ENCODE peak calls at places on chromosomes 12 and 14, in six cellular contexts. H, M, J, D, I and C are unnamed samples.

GRCh38 chr14:82414853-82415539 is 881.3 kb upstream of the SEL1L start:
- ATAC-seq in H (no peak), M (no peak), J (no peak), D (peak), I (no peak), C (no peak)

GRCh38 chr14:55645845-55646832 is 66.1 kb downstream of the KTN1 start:
- ATAC-seq in H (no peak), M (no peak), J (no peak), D (no peak), I (no peak), C (no peak)

GRCh38 chr14:65239143-65239672 is 136.9 kb upstream of the MAX start:
- ATAC-seq in H (peak), M (peak), J (peak), D (no peak), I (peak), C (peak)

GRCh38 chr14:104082807-104083206 is 2.7 kb upstream of the ASPG start:
- ATAC-seq in H (no peak), M (no peak), J (no peak), D (no peak), I (no peak), C (no peak)

GRCh38 chr14:48771717-48772116 is 814.5 kb downstream of the RPS29 start:
- ATAC-seq in H (no peak), M (no peak), J (no peak), D (no peak), I (no peak), C (no peak)

GRCh38 chr14:101844219-101844618 is 82.7 kb downstream of the PPP2R5C start:
- ATAC-seq in H (no peak), M (no peak), J (no peak), D (peak), I (no peak), C (no peak)

GRCh38 chr14:93160353-93160801 is 24.3 kb downstream of the MOAP1 start:
- ATAC-seq in H (no peak), M (peak), J (peak), D (peak), I (peak), C (no peak)

GRCh38 chr14:45902241-45902640 is 649.2 kb upstream of the MIS18BP1 start:
- ATAC-seq in H (no peak), M (no peak), J (no peak), D (no peak), I (no peak), C (no peak)

GRCh38 chr12:54593135-54593534 is 4.7 kb upstream of the PPP1R1A start:
- ATAC-seq in H (no peak), M (no peak), J (no peak), D (no peak), I (no peak), C (no peak)

GRCh38 chr12:96329545-96329944 is 70.7 kb downstream of the CDK17 start:
- ATAC-seq in H (no peak), M (no peak), J (no peak), D (no peak), I (peak), C (no peak)

GRCh38 chr14:61456720-61457119 is 135.3 kb downstream of the PRKCH start:
- ATAC-seq in H (peak), M (peak), J (peak), D (peak), I (peak), C (peak)

GRCh38 chr12:1935700-1936378 is 17.4 kb upstream of the CACNA2D4 start:
- ATAC-seq in H (no peak), M (no peak), J (no peak), D (no peak), I (no peak), C (no peak)

GRCh38 chr14:76640923-76641395 is 120.3 kb upstream of the VASH1 start:
- ATAC-seq in H (no peak), M (no peak), J (no peak), D (no peak), I (no peak), C (peak)

GRCh38 chr12:76674669-76675315 is 89.1 kb upstream of the ZDHHC17 start:
- ATAC-seq in H (no peak), M (no peak), J (no peak), D (no peak), I (no peak), C (no peak)

GRCh38 chr14:72782817-72783216 is 111.1 kb downstream of the DPF3 start:
- ATAC-seq in H (no peak), M (no peak), J (no peak), D (no peak), I (no peak), C (no peak)

GRCh38 chr14:103960457-103960856 is 18.1 kb upstream of the RD3L start:
- ATAC-seq in H (no peak), M (no peak), J (no peak), D (no peak), I (no peak), C (no peak)

GRCh38 chr12:5309654-5310053 is 122.3 kb upstream of the NTF3 start:
- ATAC-seq in H (peak), M (no peak), J (no peak), D (no peak), I (no peak), C (no peak)

GRCh38 chr12:52763036-52763659 is 14.0 kb downstream of the KRT76 start:
- ATAC-seq in H (no peak), M (no peak), J (no peak), D (no peak), I (no peak), C (no peak)

GRCh38 chr12:89920866-89921265 is 212.2 kb upstream of the ATP2B1 start:
- ATAC-seq in H (no peak), M (no peak), J (no peak), D (no peak), I (no peak), C (no peak)

GRCh38 chr14:45891417-45892080 is 638.5 kb upstream of the MIS18BP1 start:
- ATAC-seq in H (no peak), M (no peak), J (peak), D (no peak), I (no peak), C (no peak)

GRCh38 chr14:22898302-22898894 is 15.4 kb downstream of the REM2 start:
- ATAC-seq in H (no peak), M (peak), J (no peak), D (no peak), I (peak), C (no peak)

GRCh38 chr12:46915082-46915481 is 89.3 kb upstream of the SLC38A4 start:
- ATAC-seq in H (peak), M (no peak), J (no peak), D (no peak), I (no peak), C (peak)

GRCh38 chr12:67517181-67517887 is 131.2 kb upstream of the DYRK2 start:
- ATAC-seq in H (no peak), M (peak), J (no peak), D (no peak), I (no peak), C (peak)

GRCh38 chr14:77052281-77053044 is 24.0 kb upstream of the IRF2BPL start:
- ATAC-seq in H (peak), M (peak), J (peak), D (peak), I (no peak), C (no peak)

GRCh38 chr12:97027482-97027881 is 120.4 kb downstream of the NEDD1 start:
- ATAC-seq in H (no peak), M (no peak), J (no peak), D (no peak), I (no peak), C (no peak)

GRCh38 chr14:29927596-29928341 is at the start of gene PRKD1:
- ATAC-seq in H (peak), M (peak), J (peak), D (no peak), I (peak), C (peak)

GRCh38 chr12:62438098-62438692 is 28.4 kb upstream of the MON2 start:
- ATAC-seq in H (no peak), M (peak), J (no peak), D (peak), I (peak), C (peak)

GRCh38 chr14:105865904-105866840 is 339.8 kb downstream of the TMEM121 start:
- ATAC-seq in H (peak), M (no peak), J (no peak), D (no peak), I (no peak), C (no peak)

GRCh38 chr14:75041613-75042012 is 9.7 kb downstream of the MLH3 start:
- ATAC-seq in H (no peak), M (peak), J (peak), D (no peak), I (no peak), C (no peak)

GRCh38 chr12:14995583-14996425 is 23.0 kb downstream of the PDE6H start:
- ATAC-seq in H (peak), M (peak), J (no peak), D (peak), I (no peak), C (peak)

GRCh38 chr14:68526420-68527105 is 266.3 kb downstream of the ZFP36L1 start:
- ATAC-seq in H (peak), M (peak), J (no peak), D (no peak), I (no peak), C (peak)

GRCh38 chr14:103693514-103693913 is 21.7 kb downstream of the XRCC3 start:
- ATAC-seq in H (peak), M (no peak), J (no peak), D (no peak), I (no peak), C (no peak)

GRCh38 chr12:75891072-75891471 is 140.5 kb downstream of the PHLDA1 start:
- ATAC-seq in H (no peak), M (peak), J (no peak), D (no peak), I (no peak), C (no peak)

GRCh38 chr12:50922820-50923219 is 29.5 kb upstream of the HIGD1C start:
- ATAC-seq in H (no peak), M (no peak), J (no peak), D (no peak), I (no peak), C (no peak)

GRCh38 chr12:124654666-124655316 is 87.4 kb upstream of the NCOR2 start:
- ATAC-seq in H (peak), M (peak), J (peak), D (no peak), I (peak), C (peak)

GRCh38 chr12:68784015-68784414 is 24.0 kb upstream of the MDM2 start:
- ATAC-seq in H (peak), M (no peak), J (peak), D (no peak), I (peak), C (no peak)

GRCh38 chr14:76701436-76701835 is 59.8 kb upstream of the VASH1 start:
- ATAC-seq in H (no peak), M (no peak), J (no peak), D (no peak), I (no peak), C (no peak)

GRCh38 chr12:20101046-20101445 is 267.3 kb upstream of the PDE3A start:
- ATAC-seq in H (no peak), M (no peak), J (no peak), D (no peak), I (no peak), C (peak)

DNA sequence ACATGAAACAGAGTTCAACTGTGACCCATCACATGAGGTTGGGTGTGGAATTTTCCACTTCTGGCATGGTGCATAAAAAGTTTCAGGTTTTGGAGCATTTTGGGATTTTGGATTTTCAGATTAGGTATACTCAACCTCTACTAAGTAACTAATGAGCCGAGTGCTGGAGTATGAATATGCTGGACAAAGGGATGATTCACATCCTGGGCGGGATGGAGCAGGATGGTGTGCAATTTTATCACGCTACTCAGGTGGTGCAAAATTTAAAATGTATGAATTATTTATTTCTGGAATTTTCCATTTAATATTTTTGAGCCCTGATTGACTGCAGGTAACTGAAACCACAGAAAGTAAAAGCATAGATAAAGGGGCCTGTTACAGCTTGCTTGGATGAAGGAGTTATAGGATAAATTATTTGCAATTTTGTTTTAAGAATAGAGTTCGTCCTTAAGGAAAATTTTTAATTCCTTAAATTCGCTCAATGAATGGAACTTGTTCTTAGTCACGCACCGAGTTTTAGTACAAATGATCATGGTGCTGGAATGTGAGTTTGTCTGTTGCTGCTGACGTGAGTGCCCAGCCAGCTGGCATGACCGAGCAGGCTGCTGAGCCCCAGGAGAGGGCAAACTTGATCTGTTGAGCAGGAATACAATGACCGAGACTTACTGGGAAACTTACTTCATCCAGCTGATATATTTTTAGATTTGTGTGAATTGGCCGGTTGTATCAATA is 176.3 kb downstream of the ESR2 start:
- ATAC-seq in H (no peak), M (no peak), J (no peak), D (no peak), I (no peak), C (peak)
- TF ChIP-seq EP300 in H (no peak), M (no peak), J (no peak), D (no peak), I (no peak), C (no peak)

GRCh38 chr14:84446250-84446649 is 1083.7 kb upstream of the FLRT2 start:
- ATAC-seq in H (no peak), M (no peak), J (no peak), D (no peak), I (no peak), C (no peak)
- TF ChIP-seq EP300 in H (no peak), M (no peak), J (no peak), D (no peak), I (no peak), C (no peak)

GRCh38 chr12:27179399-27180214 is 64.5 kb upstream of the STK38L start:
- ATAC-seq in H (peak), M (peak), J (no peak), D (peak), I (no peak), C (peak)
- TF ChIP-seq EP300 in H (no peak), M (peak), J (no peak), D (peak), I (no peak), C (no peak)

GRCh38 chr14:91383439-91383838 is 34.2 kb downstream of the CCDC88C start:
- ATAC-seq in H (no peak), M (no peak), J (no peak), D (no peak), I (no peak), C (no peak)
- TF ChIP-seq EP300 in H (no peak), M (no peak), J (no peak), D (no peak), I (no peak), C (no peak)